ENCODE peak calls at places on chromosomes 12 and 14, in six cellular contexts. Y is kidney epithelial cell, A is dorsolateral prefrontal cortex, G is GM06990, H is lower lobe of right lung, X is lung. T is an unnamed sample. For H3K27me3, the result is how much of the 10 kb centered on the place peaks cover.

GRCh38 chr12:21456291-21456780 is 18.9 kb downstream of the PYROXD1 start:
- DNase-seq in H (no peak), A (no peak), G (no peak), X (no peak), Y (no peak), T (no peak)

GRCh38 chr14:64324461-64325255 is 30.5 kb upstream of the ESR2 start:
- DNase-seq in Y (no peak), X (no peak), G (no peak), H (no peak), A (no peak), T (peak)

GRCh38 chr12:1691123-1692007 is 495 bp downstream of the ADIPOR2 start:
- DNase-seq in H (peak), Y (no peak), A (peak), G (no peak), X (peak), T (peak)

GRCh38 chr12:24200013-24200412 is 250.5 kb upstream of the SOX5 start:
- DNase-seq in Y (no peak), H (no peak), A (no peak), X (no peak), G (no peak), T (no peak)

GRCh38 chr12:41739066-41739465 is 405.6 kb downstream of the GXYLT1 start:
- DNase-seq in X (no peak), G (no peak), H (no peak), Y (no peak), A (no peak), T (peak)

GRCh38 chr12:22709292-22709691 is 84.3 kb downstream of the ETNK1 start:
- DNase-seq in H (no peak), A (no peak), X (no peak), Y (no peak), G (peak), T (peak)

GRCh38 chr12:90854136-90854689 is 100.8 kb downstream of the CCER1 start:
- DNase-seq in Y (no peak), G (no peak), X (no peak), H (no peak), A (no peak), T (peak)

GRCh38 chr12:52615208-52615868 is 3.0 kb downstream of the KRT73 start:
- DNase-seq in Y (no peak), H (no peak), A (no peak), X (peak), G (no peak), T (peak)

GRCh38 chr14:29321646-29322045 is 555.1 kb downstream of the FOXG1 start:
- DNase-seq in G (no peak), A (no peak), H (no peak), X (no peak), Y (no peak), T (peak)

GRCh38 chr14:59415836-59416620 is 49.2 kb downstream of the GPR135 start:
- DNase-seq in X (no peak), G (no peak), H (no peak), A (no peak), Y (no peak), T (peak)

GRCh38 chr12:128267651-128268347 is 829 bp downstream of the TMEM132C start:
- DNase-seq in X (no peak), Y (no peak), H (no peak), G (no peak), A (no peak), T (no peak)

GRCh38 chr14:94969766-94970165 is 187.6 kb downstream of the DICER1 start:
- DNase-seq in Y (no peak), X (no peak), G (no peak), H (no peak), A (no peak), T (no peak)

GRCh38 chr14:74034572-74034971 is 15.4 kb downstream of the BBOF1 start:
- DNase-seq in X (no peak), G (no peak), A (no peak), Y (no peak), H (no peak), T (no peak)

GRCh38 chr12:109448707-109449390 is 28.3 kb downstream of the KCTD10 start:
- DNase-seq in A (no peak), X (no peak), G (no peak), H (no peak), Y (no peak), T (no peak)

GRCh38 chr14:51846631-51847488 is 13.6 kb upstream of the GNG2 start:
- DNase-seq in X (peak), G (peak), H (peak), A (peak), Y (peak), T (no peak)

GRCh38 chr14:69501362-69501964 is 16.9 kb downstream of the PLEKHD1 start:
- DNase-seq in A (peak), H (peak), X (no peak), Y (no peak), G (no peak), T (no peak)

GRCh38 chr12:50218386-50218785 is 51.2 kb upstream of the CERS5 start:
- DNase-seq in Y (no peak), G (no peak), A (no peak), X (no peak), H (no peak), T (peak)

GRCh38 chr12:34389378-34390170 is 367.3 kb downstream of the ALG10 start:
- DNase-seq in H (peak), X (no peak), Y (no peak), A (no peak), G (no peak), T (no peak)

GRCh38 chr12:132479291-132479690 is 10.7 kb upstream of the FBRSL1 start:
- DNase-seq in G (no peak), X (no peak), A (no peak), Y (no peak), H (no peak), T (no peak)

GRCh38 chr12:71282020-71282419 is 124.2 kb upstream of the TSPAN8 start:
- DNase-seq in G (no peak), A (no peak), X (no peak), Y (no peak), H (no peak), T (no peak)

GRCh38 chr12:72560370-72560769 is 288.2 kb downstream of the TRHDE start:
- DNase-seq in G (no peak), X (no peak), A (no peak), H (no peak), Y (no peak), T (no peak)

GRCh38 chr12:67483871-67484554 is 164.5 kb upstream of the DYRK2 start:
- DNase-seq in H (no peak), G (peak), X (no peak), A (no peak), Y (no peak), T (peak)

GRCh38 chr14:81247271-81247766 is 26.6 kb upstream of the GTF2A1 start:
- DNase-seq in G (no peak), X (no peak), H (no peak), A (no peak), Y (no peak), T (no peak)

GRCh38 chr12:105334001-105334400 is 3.5 kb downstream of the C12orf75 start:
- DNase-seq in A (no peak), G (no peak), Y (no peak), X (no peak), H (no peak), T (no peak)

GRCh38 chr12:52266514-52266913 is 7.9 kb upstream of the KRT86 start:
- DNase-seq in G (no peak), A (no peak), H (no peak), Y (no peak), X (no peak), T (no peak)

GRCh38 chr12:29103539-29103974 is 45.5 kb upstream of the FAR2 start:
- DNase-seq in H (no peak), G (peak), A (no peak), X (no peak), Y (no peak), T (no peak)

GRCh38 chr12:91562476-91562875 is 379.9 kb upstream of the DCN start:
- DNase-seq in H (no peak), G (no peak), X (no peak), A (no peak), Y (no peak), T (no peak)

GRCh38 chr12:47741340-47741703 is 16.0 kb upstream of the ENDOU start:
- DNase-seq in G (peak), X (peak), H (peak), Y (peak), A (peak), T (no peak)

GRCh38 chr14:105060751-105061427 is 4.3 kb downstream of the GPR132 start:
- DNase-seq in A (no peak), X (no peak), G (peak), H (peak), Y (no peak), T (no peak)

GRCh38 chr14:105059917-105060565 is 5.2 kb downstream of the GPR132 start:
- DNase-seq in Y (no peak), G (peak), H (no peak), X (no peak), A (no peak), T (no peak)

GRCh38 chr14:105063041-105063440 is 2.2 kb downstream of the GPR132 start:
- DNase-seq in X (no peak), Y (no peak), A (no peak), H (no peak), G (peak), T (no peak)

GRCh38 chr14:105062048-105062433 is 3.2 kb downstream of the GPR132 start:
- DNase-seq in Y (no peak), G (no peak), X (no peak), H (no peak), A (no peak), T (no peak)

DNA sequence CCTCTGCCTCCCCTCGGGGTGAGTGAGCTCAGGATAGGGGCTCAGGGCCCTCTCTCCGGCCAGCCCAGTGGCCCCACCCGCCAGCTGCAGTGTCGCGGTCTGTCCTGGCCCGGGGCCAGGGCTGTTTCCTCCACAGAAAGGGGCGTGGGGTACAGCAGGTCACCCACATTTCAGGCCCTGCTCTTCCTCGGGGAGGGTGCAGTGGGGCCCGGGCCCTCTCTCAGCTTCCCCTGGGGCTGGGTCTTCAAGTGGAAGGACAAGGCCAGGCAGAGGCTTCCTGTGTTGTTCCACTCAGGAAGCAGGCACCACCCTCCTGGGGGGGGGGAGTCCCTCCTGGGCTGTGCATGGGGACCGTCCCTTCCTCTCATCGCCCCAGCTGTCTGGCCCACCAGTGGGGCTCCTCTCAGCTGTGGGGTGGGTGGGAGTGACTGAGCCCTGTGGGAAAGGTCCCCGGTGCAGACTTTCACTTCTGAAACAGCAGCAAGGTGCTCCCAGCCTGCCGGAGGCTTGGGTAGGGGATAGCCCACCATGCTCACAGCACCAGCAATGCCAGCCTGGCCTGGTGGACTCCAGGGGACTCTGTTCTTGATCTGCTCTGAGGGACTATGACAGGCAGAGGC is 3.7 kb downstream of the GPR132 start:
- DNase-seq in Y (no peak), G (peak), H (peak), X (no peak), A (no peak), T (no peak)
- TF ChIP-seq CTCF in Y (no peak), G (no peak), H (no peak), X (no peak), A (no peak), T (no peak)

GRCh38 chr12:108447168-108447840 is 67.8 kb upstream of the FICD start:
- DNase-seq in A (no peak), H (no peak), G (no peak), Y (no peak), X (no peak), T (peak)
- H3K27me3 ChIP-seq in A (under half), H (under half), G (under half), Y (under half), X (under half), T (under half)

GRCh38 chr14:54712371-54712998 is 145.6 kb downstream of the SAMD4A start:
- DNase-seq in G (no peak), Y (no peak), A (no peak), X (no peak), H (no peak), T (no peak)
- H3K4me3 ChIP-seq in G (no peak), Y (no peak), A (no peak), X (no peak), H (no peak), T (no peak)

GRCh38 chr12:127147724-127148123 is 1119.2 kb upstream of the TMEM132C start:
- DNase-seq in G (no peak), Y (no peak), A (no peak), H (no peak), X (no peak), T (no peak)

GRCh38 chr12:127144770-127145169 is 1122.2 kb upstream of the TMEM132C start:
- DNase-seq in H (no peak), X (no peak), G (no peak), Y (no peak), A (no peak), T (no peak)

GRCh38 chr12:127145543-127145928 is 1121.4 kb upstream of the TMEM132C start:
- DNase-seq in Y (no peak), A (no peak), X (no peak), H (no peak), G (no peak), T (no peak)

GRCh38 chr12:127146991-127147718 is 1119.8 kb upstream of the TMEM132C start:
- DNase-seq in A (no peak), H (no peak), G (no peak), X (no peak), Y (no peak), T (no peak)

DNA sequence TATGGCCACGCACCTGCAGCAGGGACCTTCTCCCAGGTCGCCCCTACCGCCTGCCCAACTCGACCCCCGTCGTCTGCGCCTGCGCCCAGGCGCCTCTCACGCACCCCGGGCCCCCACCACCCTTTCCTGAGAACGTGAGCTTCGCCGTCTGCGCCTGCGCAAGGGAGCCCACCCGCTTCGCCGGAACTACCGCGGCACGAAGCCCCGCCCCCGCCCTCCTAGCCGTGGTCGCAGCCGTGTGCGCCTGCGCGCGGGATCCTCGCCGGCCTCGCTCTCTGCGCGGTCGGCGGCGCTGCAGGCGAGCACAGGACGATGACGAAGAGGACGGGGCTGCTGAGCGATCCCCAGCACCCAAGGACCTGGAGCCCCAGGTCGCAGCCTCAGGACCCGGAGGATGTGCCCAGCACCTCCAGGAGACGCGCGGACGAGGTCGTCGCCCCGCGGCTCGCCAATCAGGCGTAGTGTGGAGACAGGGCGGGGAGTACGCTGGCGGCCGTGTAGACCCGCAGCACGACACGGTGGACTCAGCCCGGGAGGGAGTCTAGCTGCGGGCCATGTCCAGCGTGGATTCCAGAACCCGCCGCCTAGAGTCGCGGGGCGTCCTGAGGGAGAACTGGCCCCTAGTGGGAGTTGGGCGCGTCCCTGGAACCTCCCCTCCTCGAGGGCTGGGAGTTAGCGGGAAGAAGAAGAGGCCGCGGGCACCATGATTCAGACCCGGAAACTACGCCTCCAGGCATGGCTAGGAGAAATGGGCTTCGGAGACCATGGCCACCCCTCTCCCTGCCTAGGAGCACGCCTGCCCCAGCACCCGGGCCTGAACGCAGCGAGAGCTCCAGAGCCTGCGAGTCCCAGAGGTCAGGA is 1120.8 kb upstream of the TMEM132C start:
- DNase-seq in A (peak), Y (peak), X (peak), H (peak), G (no peak), T (peak)
- TF ChIP-seq CTCF in A (no peak), Y (no peak), X (no peak), H (peak), G (no peak), T (no peak)

DNA sequence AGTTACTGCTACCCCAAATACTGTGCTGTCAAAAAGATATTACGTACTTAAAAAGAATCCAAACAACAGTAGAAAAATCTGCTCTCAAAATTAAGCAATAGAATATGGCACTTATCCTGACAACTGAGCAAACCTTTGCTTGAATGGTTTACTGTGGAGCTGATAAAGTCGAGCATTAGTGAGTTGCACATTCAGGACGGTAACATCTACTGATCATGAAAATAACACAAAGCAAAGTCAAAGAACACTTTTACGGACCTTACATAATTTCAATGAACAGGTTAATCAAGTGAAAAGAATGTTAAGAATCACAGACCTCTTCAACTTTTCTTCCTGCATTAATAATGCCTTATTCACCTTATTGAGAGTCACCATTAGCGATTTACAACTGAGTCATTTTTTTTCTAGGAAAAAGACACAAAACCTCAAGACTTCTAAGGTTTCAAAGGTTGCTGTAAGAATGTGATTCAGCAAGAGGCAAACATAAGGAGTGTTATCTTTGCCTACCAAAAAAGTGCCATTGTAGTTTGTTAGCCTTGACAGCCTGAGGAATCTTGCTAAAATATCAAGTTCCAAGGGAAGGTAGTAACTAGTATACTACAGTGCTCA is 334.1 kb upstream of the RPL10L start:
- DNase-seq in H (no peak), X (no peak), A (no peak), Y (peak), G (no peak), T (peak)
- H3K27me3 ChIP-seq in H (under half), X (under half), A (under half), Y (under half), G (under half), T (under half)

GRCh38 chr12:57906821-57907220 is 34.5 kb upstream of the ATP23 start:
- DNase-seq in A (no peak), Y (no peak), X (no peak), G (no peak), H (no peak), T (no peak)

GRCh38 chr12:57904426-57904825 is 36.9 kb upstream of the ATP23 start:
- DNase-seq in H (no peak), G (no peak), Y (no peak), A (no peak), X (no peak), T (no peak)

GRCh38 chr12:57907281-57907680 is 34.1 kb upstream of the ATP23 start:
- DNase-seq in A (no peak), G (no peak), X (no peak), Y (no peak), H (no peak), T (no peak)

GRCh38 chr12:57904848-57905811 is 36.2 kb upstream of the ATP23 start:
- DNase-seq in A (peak), X (peak), H (peak), Y (peak), G (peak), T (peak)

GRCh38 chr12:57905812-57906475 is 35.4 kb upstream of the ATP23 start:
- DNase-seq in H (no peak), A (no peak), G (no peak), X (no peak), Y (no peak), T (no peak)
- H3K4me3 ChIP-seq in H (no peak), A (no peak), G (no peak), X (no peak), Y (no peak), T (no peak)

GRCh38 chr14:86794689-86795088 is 1198.3 kb downstream of the GALC start:
- DNase-seq in H (no peak), A (no peak), Y (no peak), G (no peak), X (no peak), T (no peak)

GRCh38 chr14:86788229-86788628 is 1204.8 kb downstream of the GALC start:
- DNase-seq in H (no peak), X (no peak), G (no peak), Y (no peak), A (no peak), T (peak)

GRCh38 chr14:86796221-86797074 is 1196.5 kb downstream of the GALC start:
- DNase-seq in H (no peak), Y (no peak), G (no peak), X (no peak), A (no peak), T (no peak)

GRCh38 chr14:86787782-86788181 is 1205.2 kb downstream of the GALC start:
- DNase-seq in X (no peak), A (no peak), G (no peak), H (no peak), Y (peak), T (no peak)

DNA sequence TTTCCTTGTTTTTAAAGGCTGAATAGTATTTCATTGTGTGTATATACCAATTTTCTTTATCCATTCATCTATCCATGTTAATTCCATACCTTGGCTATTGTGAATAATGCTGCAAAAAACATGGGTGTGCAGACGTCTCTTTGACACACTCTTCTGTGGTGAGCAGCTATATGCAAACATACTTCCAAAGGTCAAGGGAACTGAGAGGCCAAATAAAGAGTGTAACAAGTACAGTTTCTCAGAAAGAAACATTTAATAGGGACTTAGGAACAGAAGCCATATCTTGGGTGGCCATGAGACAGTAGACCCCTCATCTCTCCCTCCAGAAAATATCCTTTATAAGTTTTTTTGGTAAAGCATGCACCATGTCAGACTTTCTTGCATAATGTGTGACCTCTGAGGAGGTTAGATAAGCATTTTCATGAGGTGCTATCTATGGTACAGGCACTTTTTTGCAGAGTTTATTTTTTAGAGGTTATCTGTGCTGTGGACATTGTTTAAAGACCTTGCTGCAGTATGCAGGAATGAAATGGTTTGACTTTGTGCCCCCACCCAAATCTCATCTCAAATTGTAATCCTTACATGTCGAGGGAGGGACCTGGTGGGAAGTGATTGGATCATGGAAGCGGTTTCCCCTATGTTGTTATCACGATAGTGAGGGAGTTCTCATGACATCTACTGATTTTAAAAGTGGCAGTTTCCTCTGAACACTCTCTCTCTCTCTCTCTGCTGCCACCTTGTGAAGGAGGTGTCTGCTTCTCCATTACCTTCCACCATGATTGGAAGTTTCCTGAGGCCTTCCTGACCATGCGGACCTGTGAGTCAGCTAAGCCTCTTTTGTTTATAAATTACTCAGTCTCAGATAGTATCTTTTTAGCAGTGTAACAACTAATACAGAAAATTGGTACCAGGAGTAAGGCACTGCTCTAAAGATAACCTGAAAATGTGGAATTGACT is 1202.3 kb downstream of the GALC start:
- DNase-seq in G (no peak), A (no peak), H (no peak), Y (no peak), X (no peak), T (peak)
- TF ChIP-seq CTCF in G (no peak), A (no peak), H (no peak), Y (no peak), X (no peak), T (no peak)